ENCODE peak calls at places on chromosomes 2 and 18, in four cellular contexts. N, S, O and W are unnamed samples.

GRCh38 chr2:181290182-181290581 is 167.0 kb upstream of the ITGA4 start:
- DNase-seq in N (no peak), S (no peak), O (no peak), W (no peak)

GRCh38 chr18:21916594-21916993 is 176.0 kb downstream of the MIB1 start:
- DNase-seq in S (no peak), N (no peak), O (no peak), W (no peak)

GRCh38 chr2:52632543-52632942 is 1135.1 kb upstream of the CHAC2 start:
- DNase-seq in S (no peak), O (no peak), N (no peak), W (no peak)

GRCh38 chr18:54223568-54224241 is 764 bp downstream of the MBD2 start:
- DNase-seq in N (peak), O (peak), S (peak), W (peak)

GRCh38 chr2:223101340-223102039 is 49.5 kb downstream of the KCNE4 start:
- DNase-seq in O (peak), S (peak), N (no peak), W (peak)

GRCh38 chr18:6878881-6879280 is 149.4 kb downstream of the ARHGAP28 start:
- DNase-seq in N (no peak), S (peak), O (no peak), W (peak)

GRCh38 chr2:180607501-180608060 is 372.8 kb upstream of the UBE2E3 start:
- DNase-seq in N (no peak), S (no peak), O (no peak), W (no peak)

GRCh38 chr18:58639751-58640427 is 11.0 kb upstream of the ALPK2 start:
- DNase-seq in O (peak), S (peak), N (peak), W (peak)

GRCh38 chr2:237833546-237833945 is 25.9 kb upstream of the RAMP1 start:
- DNase-seq in N (peak), O (peak), S (peak), W (peak)

GRCh38 chr2:228318218-228318617 is 136.7 kb upstream of the SPHKAP start:
- DNase-seq in O (no peak), N (no peak), S (peak), W (peak)

GRCh38 chr2:83162421-83162820 is 1296.7 kb downstream of the SUCLG1 start:
- DNase-seq in S (no peak), O (no peak), N (no peak), W (no peak)

GRCh38 chr2:225328192-225328591 is 71.3 kb upstream of the NYAP2 start:
- DNase-seq in N (no peak), O (peak), S (no peak), W (no peak)

GRCh38 chr2:189799531-189799930 is 15.3 kb downstream of the PMS1 start:
- DNase-seq in S (peak), O (peak), N (no peak), W (peak)

GRCh38 chr2:159797468-159798375 is at the start of gene CD302:
- DNase-seq in O (peak), S (peak), N (no peak), W (peak)

GRCh38 chr2:60819155-60819862 is 62.1 kb upstream of the REL start:
- DNase-seq in O (no peak), S (no peak), N (no peak), W (no peak)

GRCh38 chr2:224366269-224366668 is 35.6 kb downstream of the FAM124B start:
- DNase-seq in N (no peak), O (no peak), S (no peak), W (peak)

GRCh38 chr2:112712903-112713584 is 7.8 kb upstream of the NT5DC4 start:
- DNase-seq in O (peak), S (peak), N (no peak), W (peak)

GRCh38 chr2:150526006-150526405 is 38.5 kb upstream of the RND3 start:
- DNase-seq in O (no peak), N (no peak), S (no peak), W (no peak)

GRCh38 chr2:96138146-96139145 is at the start of gene ASTL:
- DNase-seq in O (peak), N (no peak), S (peak), W (peak)

GRCh38 chr2:69437751-69438154 is 518 bp upstream of the NFU1 start:
- DNase-seq in N (no peak), S (no peak), O (no peak), W (no peak)

GRCh38 chr2:234793211-234793610 is 158.6 kb upstream of the SH3BP4 start:
- DNase-seq in S (no peak), O (no peak), N (no peak), W (no peak)

GRCh38 chr2:111705711-111706323 is 178.2 kb downstream of the ANAPC1 start:
- DNase-seq in O (peak), N (peak), S (peak), W (peak)

GRCh38 chr2:176083796-176084261 is at the start of gene EVX2:
- DNase-seq in S (no peak), N (no peak), O (no peak), W (no peak)

GRCh38 chr18:68299906-68300305 is 415.0 kb downstream of the TMX3 start:
- DNase-seq in S (no peak), O (peak), N (no peak), W (no peak)

GRCh38 chr2:147506889-147507288 is 337.9 kb upstream of the ACVR2A start:
- DNase-seq in O (no peak), N (no peak), S (no peak), W (no peak)

GRCh38 chr18:10015288-10015701 is 101.5 kb downstream of the VAPA start:
- DNase-seq in N (no peak), O (peak), S (peak), W (peak)

GRCh38 chr18:33573193-33573592 is 4.8 kb upstream of the ASXL3 start:
- DNase-seq in N (no peak), O (no peak), S (no peak), W (no peak)

GRCh38 chr2:73031725-73032701 is 39.5 kb downstream of the SFXN5 start:
- DNase-seq in O (no peak), N (no peak), S (peak), W (no peak)

GRCh38 chr18:55319517-55319905 is 268.5 kb downstream of the TCF4 start:
- DNase-seq in N (no peak), S (peak), O (peak), W (peak)

GRCh38 chr18:55320399-55321255 is 267.4 kb downstream of the TCF4 start:
- DNase-seq in N (no peak), S (peak), O (peak), W (peak)

GRCh38 chr18:55317832-55318231 is 270.2 kb downstream of the TCF4 start:
- DNase-seq in O (no peak), N (no peak), S (no peak), W (no peak)

GRCh38 chr18:55317322-55317721 is 270.7 kb downstream of the TCF4 start:
- DNase-seq in S (no peak), N (no peak), O (no peak), W (no peak)

GRCh38 chr18:55318864-55319516 is 269.0 kb downstream of the TCF4 start:
- DNase-seq in S (peak), O (peak), N (peak), W (peak)
- H3K4me3 ChIP-seq in S (peak), O (no peak), N (peak), W (peak)

GRCh38 chr2:28419705-28420270 is 27.1 kb downstream of the FOSL2 start:
- DNase-seq in O (peak), N (no peak), S (no peak), W (no peak)

GRCh38 chr2:28422903-28423741 is 30.5 kb downstream of the FOSL2 start:
- DNase-seq in N (no peak), S (no peak), O (no peak), W (no peak)

GRCh38 chr2:28415715-28416114 is 23.1 kb downstream of the FOSL2 start:
- DNase-seq in N (no peak), O (no peak), S (no peak), W (no peak)

GRCh38 chr2:28420717-28421116 is 28.1 kb downstream of the FOSL2 start:
- DNase-seq in S (no peak), N (no peak), O (no peak), W (no peak)

DNA sequence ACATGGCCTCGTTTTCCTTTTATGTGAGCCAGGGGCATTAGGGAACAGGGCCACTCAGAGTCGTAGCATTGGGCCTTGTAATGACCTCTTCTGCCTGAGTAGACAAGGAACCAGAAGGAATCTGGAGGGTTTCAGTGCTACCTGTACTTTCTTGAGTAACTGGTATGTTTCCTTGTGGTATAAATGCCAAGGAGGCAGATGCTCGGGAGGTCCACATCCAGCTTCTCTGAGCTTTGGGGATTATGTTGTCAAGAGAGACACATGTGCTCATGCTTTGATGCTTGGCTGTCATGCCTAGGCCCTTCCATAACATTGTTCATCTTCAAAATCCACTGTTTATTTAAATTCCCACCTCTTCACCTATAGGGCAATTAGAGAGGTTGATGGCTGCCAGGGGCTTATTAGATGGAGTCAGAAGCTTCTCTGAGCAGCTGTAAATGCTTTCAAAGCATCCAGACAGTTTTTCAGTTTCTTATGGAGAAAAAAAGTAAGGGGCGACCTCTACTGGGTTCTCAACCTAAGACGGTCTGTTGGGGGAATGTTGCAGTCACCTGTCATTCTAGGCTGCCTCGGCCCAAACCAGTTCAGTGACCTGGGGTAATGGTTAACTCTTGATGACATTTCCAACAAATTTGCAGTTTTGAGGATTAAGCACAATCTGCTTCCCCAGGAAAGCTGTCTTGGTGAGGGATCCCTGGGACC is 26.5 kb downstream of the FOSL2 start:
- DNase-seq in O (no peak), N (no peak), S (no peak), W (no peak)
- TF ChIP-seq CTCF in O (no peak), N (no peak), S (no peak), W (no peak)

GRCh38 chr2:239255218-239255617 is 145.6 kb downstream of the HDAC4 start:
- DNase-seq in O (no peak), N (no peak), S (no peak), W (no peak)
- H3K4me3 ChIP-seq in O (no peak), N (no peak), S (no peak), W (no peak)

GRCh38 chr2:108413731-108414130 is 35.3 kb upstream of the GCC2 start:
- DNase-seq in N (no peak), O (no peak), S (no peak), W (peak)

GRCh38 chr2:108414945-108415344 is 34.1 kb upstream of the GCC2 start:
- DNase-seq in S (no peak), N (no peak), O (no peak), W (no peak)

GRCh38 chr2:108418416-108418815 is 30.6 kb upstream of the GCC2 start:
- DNase-seq in S (no peak), N (no peak), O (no peak), W (no peak)

GRCh38 chr2:108414256-108414876 is 34.6 kb upstream of the GCC2 start:
- DNase-seq in N (no peak), O (peak), S (no peak), W (no peak)

DNA sequence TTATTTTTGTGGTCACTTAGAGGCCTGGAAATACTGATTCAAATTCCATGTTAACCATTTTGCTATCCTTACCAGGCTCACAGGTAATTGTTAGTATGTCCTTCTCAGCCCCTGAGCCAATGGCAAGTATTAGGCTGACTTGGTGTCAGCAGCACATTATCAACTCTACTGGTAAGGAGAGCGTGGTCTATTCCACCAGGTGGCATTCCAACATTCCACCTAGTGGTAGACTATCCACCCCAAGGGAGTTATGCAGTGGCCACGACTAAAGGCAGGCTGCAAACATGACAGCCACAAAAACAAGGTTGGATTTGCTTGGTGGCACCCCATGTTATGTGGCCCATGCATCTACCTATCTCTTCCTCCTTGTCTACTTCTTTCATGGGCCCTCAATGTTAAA is 31.8 kb upstream of the GCC2 start:
- DNase-seq in O (no peak), N (no peak), S (no peak), W (no peak)
- TF ChIP-seq CTCF in O (no peak), N (no peak), S (no peak), W (no peak)

GRCh38 chr18:80245781-80246655 is 1.3 kb downstream of the PARD6G start:
- DNase-seq in S (no peak), O (no peak), N (no peak), W (no peak)

GRCh38 chr18:80246656-80247402 is 485 bp downstream of the PARD6G start:
- DNase-seq in N (no peak), S (no peak), O (no peak), W (peak)

GRCh38 chr18:80244167-80244566 is 3.1 kb downstream of the PARD6G start:
- DNase-seq in O (no peak), S (no peak), N (no peak), W (no peak)

GRCh38 chr18:80243204-80243603 is 4.1 kb downstream of the PARD6G start:
- DNase-seq in S (no peak), N (no peak), O (no peak), W (no peak)

GRCh38 chr18:80244956-80245730 is 2.2 kb downstream of the PARD6G start:
- DNase-seq in N (no peak), S (no peak), O (no peak), W (no peak)
- H3K4me3 ChIP-seq in N (peak), S (no peak), O (no peak), W (no peak)